ENCODE peak calls at places on chromosome 1, in five cellular contexts. N is mammary epithelial cell, I is thoracic aorta, U is A549, D is tibial nerve. J is an unnamed sample.

GRCh38 chr1:241412646-241413045 is 55.6 kb upstream of the RGS7 start:
- DNase-seq in I (no peak), D (no peak), N (no peak), U (no peak), J (no peak)

GRCh38 chr1:116873680-116874271 is 35.9 kb upstream of the PTGFRN start:
- DNase-seq in U (no peak), I (no peak), D (no peak), N (peak), J (peak)

GRCh38 chr1:233897325-233898162 is 6.9 kb upstream of the SLC35F3 start:
- DNase-seq in U (no peak), D (no peak), I (no peak), N (no peak), J (peak)

GRCh38 chr1:222938986-222939385 is 124.1 kb downstream of the DISP1 start:
- DNase-seq in I (no peak), U (no peak), D (no peak), N (no peak), J (no peak)

GRCh38 chr1:151540021-151540981 is at the start of gene TUFT1:
- DNase-seq in D (peak), I (peak), U (peak), N (peak), J (peak)

GRCh38 chr1:209063816-209064664 is 519.5 kb upstream of the CAMK1G start:
- DNase-seq in D (no peak), U (no peak), N (no peak), I (no peak), J (no peak)

GRCh38 chr1:193539731-193540459 is 353.5 kb upstream of the B3GALT2 start:
- DNase-seq in N (no peak), D (no peak), I (no peak), U (no peak), J (no peak)

GRCh38 chr1:109379422-109379821 is 18.3 kb downstream of the SORT1 start:
- DNase-seq in U (no peak), D (no peak), I (no peak), N (no peak), J (no peak)

GRCh38 chr1:226325178-226325577 is 16.2 kb upstream of the LIN9 start:
- DNase-seq in U (no peak), D (no peak), N (peak), I (no peak), J (peak)

GRCh38 chr1:183273300-183273699 is 87.2 kb downstream of the LAMC2 start:
- DNase-seq in I (no peak), N (no peak), D (no peak), U (no peak), J (no peak)

GRCh38 chr1:110007045-110007444 is 22.5 kb downstream of the AHCYL1 start:
- DNase-seq in N (no peak), I (no peak), D (no peak), U (no peak), J (no peak)

GRCh38 chr1:198377702-198378101 is 162.8 kb downstream of the ATP6V1G3 start:
- DNase-seq in I (no peak), D (no peak), N (no peak), U (no peak), J (no peak)

GRCh38 chr1:71089536-71090270 is 8.9 kb upstream of the ZRANB2 start:
- DNase-seq in I (no peak), N (peak), U (no peak), D (no peak), J (peak)

GRCh38 chr1:226627050-226627755 is 78.6 kb downstream of the STUM start:
- DNase-seq in N (no peak), D (no peak), I (no peak), U (no peak), J (no peak)

GRCh38 chr1:205273551-205273982 is 45.8 kb downstream of the TMCC2 start:
- DNase-seq in N (peak), U (peak), I (no peak), D (peak), J (peak)

GRCh38 chr1:97603218-97603617 is 317.6 kb downstream of the DPYD start:
- DNase-seq in U (no peak), N (no peak), D (no peak), I (no peak), J (no peak)

GRCh38 chr1:78095618-78096416 is 50.1 kb downstream of the GIPC2 start:
- DNase-seq in N (peak), I (no peak), U (no peak), D (no peak), J (peak)

GRCh38 chr1:154988053-154988954 is 5.1 kb upstream of the LENEP start:
- DNase-seq in N (no peak), D (no peak), U (no peak), I (no peak), J (no peak)

GRCh38 chr1:205676597-205676996 is 3.7 kb downstream of the SLC45A3 start:
- DNase-seq in I (no peak), N (no peak), U (no peak), D (no peak), J (no peak)

GRCh38 chr1:7425229-7425628 is 345.9 kb upstream of the VAMP3 start:
- DNase-seq in I (no peak), N (no peak), U (no peak), D (no peak), J (no peak)

GRCh38 chr1:188225975-188226374 is 1397.2 kb downstream of the PLA2G4A start:
- DNase-seq in I (no peak), D (no peak), N (no peak), U (no peak), J (no peak)

GRCh38 chr1:217889401-217889800 is 258.3 kb downstream of the SPATA17 start:
- DNase-seq in U (no peak), N (no peak), D (no peak), I (no peak), J (peak)
- TF ChIP-seq CTCF in U (no peak), N (peak), D (no peak), I (no peak), J (no peak)

DNA sequence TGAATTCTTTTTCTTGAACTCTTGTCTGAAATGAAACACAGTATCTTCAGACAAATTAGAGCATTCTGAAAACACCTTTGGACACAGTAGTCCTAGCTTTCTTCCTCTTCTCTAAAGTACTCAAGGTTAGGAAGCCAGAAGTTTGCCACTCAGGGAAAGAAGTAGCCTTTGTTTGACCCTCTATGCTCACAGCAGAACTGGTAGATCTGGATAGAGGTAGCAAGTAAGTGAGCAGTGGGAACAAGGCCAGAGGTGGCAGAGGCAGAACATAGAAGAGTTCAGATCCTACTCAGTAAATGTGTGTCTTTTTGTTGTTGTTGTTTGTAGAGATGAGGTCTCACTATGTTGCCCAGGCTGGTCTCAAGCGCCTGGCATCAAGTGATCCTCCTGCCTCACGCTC is 7.4 kb upstream of the PIGR start:
- DNase-seq in I (no peak), U (no peak), D (no peak), N (no peak), J (no peak)
- H3K4me3 ChIP-seq in I (no peak), U (no peak), D (no peak), N (no peak), J (no peak)

DNA sequence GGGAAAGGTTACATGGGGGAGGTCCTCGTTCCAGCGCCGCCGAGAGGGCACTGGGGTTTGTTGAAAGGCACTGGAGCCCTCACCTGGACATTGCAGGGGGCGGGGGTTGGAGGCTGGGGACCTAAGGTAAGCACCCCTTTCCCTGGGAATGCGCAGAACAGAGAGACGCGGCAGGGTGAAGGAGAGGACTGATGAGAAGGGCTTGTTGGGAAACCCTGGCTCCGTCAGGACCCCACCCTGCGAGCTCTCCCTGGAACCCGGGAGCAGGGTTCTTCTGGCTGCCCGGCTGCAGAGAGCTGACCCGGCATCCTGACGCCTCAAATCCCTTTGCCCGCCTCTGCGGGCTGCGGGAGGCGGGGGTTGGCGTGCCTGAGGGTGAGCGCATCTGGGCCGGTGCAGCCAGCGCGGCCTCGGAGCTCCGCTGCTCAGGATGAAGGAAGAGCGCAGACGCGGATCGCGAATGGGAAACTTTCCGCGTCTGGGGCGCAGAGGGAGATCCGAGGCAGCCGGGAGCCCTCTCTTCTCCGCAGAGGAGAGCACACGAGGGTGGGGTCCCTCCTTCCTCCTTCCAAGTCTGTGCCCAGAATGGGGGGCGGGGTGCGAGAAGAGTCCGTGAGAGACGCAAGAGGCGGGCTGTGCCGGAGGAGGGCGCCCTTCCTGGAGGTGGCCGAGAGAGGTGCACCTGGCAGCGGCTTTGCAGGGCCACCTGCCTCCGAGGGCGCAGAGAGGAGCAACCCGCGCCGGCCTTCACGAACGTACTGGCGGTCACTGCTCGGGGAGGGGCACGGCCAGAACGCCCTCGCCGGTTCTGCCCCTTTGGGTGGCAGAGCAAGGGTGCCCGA is 2.4 kb downstream of the IGSF21 start:
- DNase-seq in I (no peak), N (no peak), D (peak), U (peak), J (no peak)
- TF ChIP-seq CTCF in I (no peak), N (no peak), D (no peak), U (peak), J (no peak)

DNA sequence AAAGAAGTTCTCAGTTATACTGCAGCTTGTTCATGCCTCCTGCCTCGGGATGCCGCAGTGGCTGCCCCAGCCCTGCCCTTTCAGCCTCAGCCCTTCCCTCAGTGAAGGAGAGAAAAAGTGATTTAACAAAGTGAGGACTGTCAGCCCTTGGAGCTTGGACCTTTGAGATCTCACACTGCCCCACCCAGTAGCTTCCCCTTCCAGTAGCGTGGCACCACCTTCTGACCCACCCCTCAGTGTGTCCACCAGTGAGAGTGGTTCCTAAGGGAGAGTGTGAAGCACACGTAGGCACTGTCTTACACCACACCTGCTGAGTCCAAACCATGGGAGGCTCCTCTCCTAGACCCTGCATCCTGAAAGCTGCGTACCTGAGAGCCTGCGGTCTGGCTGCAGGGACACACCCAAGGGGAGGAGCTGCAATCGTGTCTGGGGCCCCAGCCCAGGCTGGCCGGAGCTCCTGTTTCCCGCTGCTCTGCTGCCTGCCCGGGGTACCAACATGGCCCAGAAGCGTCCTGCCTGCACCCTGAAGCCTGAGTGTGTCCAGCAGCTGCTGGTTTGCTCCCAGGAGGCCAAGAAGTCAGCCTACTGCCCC is at the start of gene CDA:
- DNase-seq in I (no peak), N (peak), U (peak), D (no peak), J (peak)
- H3K4me3 ChIP-seq in I (peak), N (peak), U (peak), D (peak), J (peak)